ENCODE peak calls at places on chromosome 17, in five cellular contexts. One of them, this sample, is unnamed.

GRCh38 chr17:21039839-21040575 is 2.8 kb downstream of the USP22 start:
- DNase-seq in GM13976: peak
- DNase-seq in spleen: no peak
- DNase-seq in heart right ventricle: no peak
- DNase-seq in GM23338: peak
- DNase-seq in this sample: no peak

GRCh38 chr17:14508156-14508555 is 207.3 kb downstream of the HS3ST3B1 start:
- DNase-seq in GM13976: no peak
- DNase-seq in GM23338: no peak
- DNase-seq in heart right ventricle: no peak
- DNase-seq in spleen: no peak
- DNase-seq in this sample: no peak

GRCh38 chr17:38591759-38592241 is 14.0 kb downstream of the SRCIN1 start:
- DNase-seq in GM23338: no peak
- DNase-seq in spleen: no peak
- DNase-seq in GM13976: no peak
- DNase-seq in heart right ventricle: no peak
- DNase-seq in this sample: no peak

GRCh38 chr17:18322522-18322921 is 7.4 kb downstream of the SMCR8 start:
- DNase-seq in heart right ventricle: no peak
- DNase-seq in spleen: peak
- DNase-seq in GM13976: no peak
- DNase-seq in GM23338: no peak
- DNase-seq in this sample: no peak

GRCh38 chr17:42253173-42253545 is 23.0 kb downstream of the STAT5B start:
- DNase-seq in heart right ventricle: no peak
- DNase-seq in GM23338: no peak
- DNase-seq in GM13976: no peak
- DNase-seq in spleen: no peak
- DNase-seq in this sample: no peak

GRCh38 chr17:48011405-48012150 is 26.0 kb downstream of the COPZ2 start:
- DNase-seq in GM13976: peak
- DNase-seq in heart right ventricle: no peak
- DNase-seq in GM23338: peak
- DNase-seq in spleen: peak
- DNase-seq in this sample: no peak

GRCh38 chr17:66716236-66717026 is 118.5 kb upstream of the CACNG5 start:
- DNase-seq in spleen: no peak
- DNase-seq in heart right ventricle: no peak
- DNase-seq in GM23338: peak
- DNase-seq in GM13976: no peak
- DNase-seq in this sample: peak

GRCh38 chr17:43092891-43093290 is 32.3 kb downstream of the BRCA1 start:
- DNase-seq in GM23338: no peak
- DNase-seq in spleen: no peak
- DNase-seq in heart right ventricle: no peak
- DNase-seq in GM13976: no peak
- DNase-seq in this sample: no peak

GRCh38 chr17:17528696-17529652 is 32.8 kb upstream of the RASD1 start:
- DNase-seq in GM23338: no peak
- DNase-seq in heart right ventricle: peak
- DNase-seq in spleen: no peak
- DNase-seq in GM13976: no peak
- DNase-seq in this sample: no peak

GRCh38 chr17:50213026-50214015 is 11.9 kb upstream of the COL1A1 start:
- DNase-seq in spleen: no peak
- DNase-seq in heart right ventricle: no peak
- DNase-seq in GM13976: peak
- DNase-seq in GM23338: peak
- DNase-seq in this sample: no peak

GRCh38 chr17:7950578-7950977 is 18.6 kb downstream of the CNTROB start:
- DNase-seq in GM13976: no peak
- DNase-seq in heart right ventricle: no peak
- DNase-seq in GM23338: no peak
- DNase-seq in spleen: no peak
- DNase-seq in this sample: no peak

GRCh38 chr17:53462393-53462811 is 360.3 kb upstream of the KIF2B start:
- DNase-seq in GM23338: no peak
- DNase-seq in heart right ventricle: no peak
- DNase-seq in GM13976: no peak
- DNase-seq in spleen: no peak
- DNase-seq in this sample: no peak

GRCh38 chr17:29079887-29080286 is 36.9 kb downstream of the PIPOX start:
- DNase-seq in spleen: no peak
- DNase-seq in GM23338: peak
- DNase-seq in GM13976: no peak
- DNase-seq in heart right ventricle: no peak
- DNase-seq in this sample: no peak

GRCh38 chr17:3980381-3980975 is 16.2 kb upstream of the ATP2A3 start:
- DNase-seq in heart right ventricle: no peak
- DNase-seq in GM23338: no peak
- DNase-seq in GM13976: no peak
- DNase-seq in spleen: no peak
- DNase-seq in this sample: no peak

GRCh38 chr17:3976675-3977171 is 12.5 kb upstream of the ATP2A3 start:
- DNase-seq in spleen: peak
- DNase-seq in GM13976: no peak
- DNase-seq in heart right ventricle: peak
- DNase-seq in GM23338: no peak
- DNase-seq in this sample: no peak

GRCh38 chr17:3979276-3979583 is 15.0 kb upstream of the ATP2A3 start:
- DNase-seq in GM23338: no peak
- DNase-seq in heart right ventricle: no peak
- DNase-seq in GM13976: no peak
- DNase-seq in spleen: peak
- DNase-seq in this sample: no peak

GRCh38 chr17:3977387-3977786 is 13.2 kb upstream of the ATP2A3 start:
- DNase-seq in GM13976: no peak
- DNase-seq in heart right ventricle: no peak
- DNase-seq in GM23338: no peak
- DNase-seq in spleen: no peak
- DNase-seq in this sample: no peak

DNA sequence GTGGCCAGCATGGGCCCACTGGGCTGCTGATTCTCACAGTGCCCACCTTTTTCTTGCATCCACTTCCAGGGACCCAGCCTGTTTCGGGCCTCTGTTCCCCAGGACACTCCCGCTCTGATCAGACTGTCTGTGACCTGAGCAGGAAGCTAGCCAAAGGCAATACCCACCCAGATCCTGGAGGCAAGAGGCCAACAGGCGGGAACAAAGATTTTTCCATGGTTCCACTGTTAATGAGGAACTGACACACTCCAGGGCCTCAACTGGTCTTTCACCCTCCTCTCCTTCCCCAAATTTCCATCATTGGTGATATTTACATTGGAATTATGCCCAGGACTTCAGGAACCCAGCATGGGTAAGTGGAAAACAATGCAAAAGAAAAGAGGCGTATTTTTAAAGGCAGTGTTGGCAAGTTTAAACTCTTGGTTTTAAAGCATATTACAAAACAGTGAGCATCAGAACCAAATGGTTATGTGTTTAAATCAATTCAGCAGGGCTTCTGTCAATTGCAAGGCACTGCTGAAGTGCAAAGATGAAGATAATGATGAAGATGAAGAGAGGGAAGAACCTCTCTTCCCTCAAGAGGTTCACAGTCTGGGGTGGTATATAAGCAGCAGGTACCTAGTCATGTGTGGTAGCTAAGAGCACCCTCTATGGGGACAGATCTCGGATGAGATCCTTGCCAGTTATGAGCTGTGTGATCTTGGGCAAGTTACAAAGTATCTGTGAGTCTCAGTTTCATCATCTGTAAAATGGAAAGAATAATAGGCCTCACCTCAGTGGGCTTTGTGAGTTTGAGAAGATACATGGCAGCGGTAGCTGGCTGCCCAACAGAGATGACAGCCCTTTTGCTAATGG is 14.4 kb upstream of the ATP2A3 start:
- DNase-seq in heart right ventricle: no peak
- DNase-seq in GM13976: no peak
- DNase-seq in spleen: peak
- DNase-seq in GM23338: no peak
- DNase-seq in this sample: no peak
- TF ChIP-seq CTCF in heart right ventricle: no peak
- TF ChIP-seq CTCF in GM13976: no peak
- TF ChIP-seq CTCF in spleen: no peak
- TF ChIP-seq CTCF in GM23338: no peak
- TF ChIP-seq CTCF in this sample: no peak

GRCh38 chr17:77528516-77529327 is 388.0 kb downstream of the SEC14L1 start:
- DNase-seq in GM23338: peak
- DNase-seq in spleen: peak
- DNase-seq in heart right ventricle: peak
- DNase-seq in GM13976: no peak
- DNase-seq in this sample: peak
- TF ChIP-seq CTCF in GM23338: peak
- TF ChIP-seq CTCF in spleen: no peak
- TF ChIP-seq CTCF in heart right ventricle: no peak
- TF ChIP-seq CTCF in GM13976: no peak
- TF ChIP-seq CTCF in this sample: no peak

DNA sequence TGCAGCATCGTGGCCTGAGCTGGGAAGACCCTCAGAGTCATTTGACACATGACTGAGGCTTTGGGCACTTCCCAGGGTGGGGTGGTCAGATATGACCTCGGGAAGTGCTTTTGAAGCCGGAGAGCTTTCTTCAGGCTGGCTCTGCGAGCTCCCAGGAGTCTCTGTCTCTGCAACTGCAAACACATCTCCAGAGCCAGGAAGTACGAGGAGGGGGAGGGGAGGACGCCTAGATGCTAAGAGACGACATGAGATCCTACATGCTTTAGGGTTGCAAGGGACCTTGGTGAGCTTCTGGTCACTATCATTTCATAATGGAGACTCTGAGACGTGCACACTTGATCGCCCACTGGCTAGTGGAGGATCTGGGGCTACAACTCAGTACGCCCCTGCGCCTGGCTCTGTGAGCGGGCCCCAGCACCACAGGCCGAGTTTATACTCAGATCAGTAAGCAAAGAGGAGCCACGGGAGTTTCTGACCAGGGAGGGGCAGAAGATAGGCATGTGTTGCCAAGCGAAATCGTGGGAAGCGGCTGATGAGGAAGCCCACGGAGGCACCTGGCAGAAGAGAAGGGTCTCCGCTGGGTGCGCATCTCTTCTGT is 527 bp upstream of the MGAT5B start:
- DNase-seq in GM23338: peak
- DNase-seq in heart right ventricle: no peak
- DNase-seq in GM13976: no peak
- DNase-seq in spleen: no peak
- DNase-seq in this sample: no peak
- TF ChIP-seq CTCF in GM23338: no peak
- TF ChIP-seq CTCF in heart right ventricle: no peak
- TF ChIP-seq CTCF in GM13976: no peak
- TF ChIP-seq CTCF in spleen: no peak
- TF ChIP-seq CTCF in this sample: no peak

GRCh38 chr17:55530064-55530463 is 18.8 kb upstream of the SMIM36 start:
- DNase-seq in heart right ventricle: no peak
- DNase-seq in spleen: no peak
- DNase-seq in GM23338: no peak
- DNase-seq in GM13976: no peak
- DNase-seq in this sample: no peak

GRCh38 chr17:55524440-55525220 is 13.4 kb upstream of the SMIM36 start:
- DNase-seq in GM23338: no peak
- DNase-seq in spleen: no peak
- DNase-seq in heart right ventricle: no peak
- DNase-seq in GM13976: no peak
- DNase-seq in this sample: no peak

GRCh38 chr17:55531053-55531728 is 19.9 kb upstream of the SMIM36 start:
- DNase-seq in spleen: no peak
- DNase-seq in heart right ventricle: no peak
- DNase-seq in GM23338: no peak
- DNase-seq in GM13976: no peak
- DNase-seq in this sample: no peak

GRCh38 chr17:55532670-55533069 is 21.4 kb upstream of the SMIM36 start:
- DNase-seq in GM23338: no peak
- DNase-seq in heart right ventricle: no peak
- DNase-seq in GM13976: no peak
- DNase-seq in spleen: no peak
- DNase-seq in this sample: no peak

DNA sequence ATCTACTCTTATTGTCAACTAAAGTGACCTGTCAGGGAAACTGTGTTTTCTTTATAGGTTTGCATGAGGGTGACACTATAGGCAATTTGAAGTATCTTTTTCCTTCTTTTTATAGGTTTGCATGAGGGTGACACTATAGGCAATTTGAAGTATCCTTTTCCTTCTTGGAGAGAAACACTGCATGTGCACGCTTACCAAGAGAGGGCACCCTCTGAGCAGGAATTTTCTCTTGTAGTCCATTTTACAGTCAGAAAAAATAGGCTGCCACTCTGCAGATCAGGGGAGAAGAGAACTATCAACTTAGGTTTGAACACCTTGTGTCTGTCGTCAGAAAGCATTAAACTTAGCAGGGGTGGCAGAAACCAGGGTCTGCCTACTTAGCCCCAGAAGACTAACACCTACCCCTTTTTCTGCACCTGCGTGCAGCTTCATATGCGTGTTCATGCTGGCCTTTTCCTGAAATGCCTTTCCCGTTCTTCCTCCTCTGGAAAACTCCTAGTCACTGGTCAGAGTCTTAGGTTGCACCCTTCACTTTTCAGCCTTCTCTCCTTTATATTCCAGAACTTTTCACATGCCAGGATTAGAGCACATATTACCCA is 16.4 kb upstream of the SMIM36 start:
- DNase-seq in GM13976: peak
- DNase-seq in heart right ventricle: no peak
- DNase-seq in GM23338: peak
- DNase-seq in spleen: no peak
- DNase-seq in this sample: no peak
- TF ChIP-seq CTCF in GM13976: peak
- TF ChIP-seq CTCF in heart right ventricle: peak
- TF ChIP-seq CTCF in GM23338: peak
- TF ChIP-seq CTCF in spleen: peak
- TF ChIP-seq CTCF in this sample: peak

GRCh38 chr17:45022288-45022648 is 29.2 kb downstream of the DCAKD start:
- DNase-seq in heart right ventricle: no peak
- DNase-seq in GM23338: no peak
- DNase-seq in spleen: no peak
- DNase-seq in GM13976: no peak
- DNase-seq in this sample: no peak
- TF ChIP-seq CTCF in heart right ventricle: peak
- TF ChIP-seq CTCF in GM23338: no peak
- TF ChIP-seq CTCF in spleen: peak
- TF ChIP-seq CTCF in GM13976: no peak
- TF ChIP-seq CTCF in this sample: peak

GRCh38 chr17:81824595-81824994 is 8.5 kb downstream of the MCRIP1 start:
- DNase-seq in GM23338: no peak
- DNase-seq in GM13976: no peak
- DNase-seq in spleen: no peak
- DNase-seq in heart right ventricle: no peak
- DNase-seq in this sample: no peak

GRCh38 chr17:81822996-81823799 is 9.9 kb downstream of the MCRIP1 start:
- DNase-seq in heart right ventricle: no peak
- DNase-seq in GM23338: no peak
- DNase-seq in GM13976: no peak
- DNase-seq in spleen: no peak
- DNase-seq in this sample: no peak

GRCh38 chr17:81828656-81829055 is 4.4 kb downstream of the MCRIP1 start:
- DNase-seq in heart right ventricle: no peak
- DNase-seq in spleen: no peak
- DNase-seq in GM23338: no peak
- DNase-seq in GM13976: no peak
- DNase-seq in this sample: no peak

GRCh38 chr17:81823800-81824550 is 9.1 kb downstream of the MCRIP1 start:
- DNase-seq in spleen: no peak
- DNase-seq in GM23338: no peak
- DNase-seq in GM13976: no peak
- DNase-seq in heart right ventricle: no peak
- DNase-seq in this sample: no peak

GRCh38 chr17:81825841-81826471 is 7.1 kb downstream of the MCRIP1 start:
- DNase-seq in heart right ventricle: no peak
- DNase-seq in GM23338: peak
- DNase-seq in spleen: no peak
- DNase-seq in GM13976: no peak
- DNase-seq in this sample: no peak
- TF ChIP-seq CTCF in heart right ventricle: no peak
- TF ChIP-seq CTCF in GM23338: peak
- TF ChIP-seq CTCF in spleen: no peak
- TF ChIP-seq CTCF in GM13976: no peak
- TF ChIP-seq CTCF in this sample: no peak

This sample was measured in mesothelial cell of epicardium.